ENCODE peak calls at places on chromosomes 6 and 20, in eight cellular contexts. One of them, this sample, is unnamed.

GRCh38 chr6:142846883-142847287 is 98.1 kb downstream of the HIVEP2 start:
- DNase-seq in MM.1S: peak
- DNase-seq in epithelial cell of esophagus: peak
- DNase-seq in lung: no peak
- DNase-seq in fibroblast of lung: peak
- DNase-seq in Caco-2: no peak
- DNase-seq in astrocyte of the cerebellum: peak
- DNase-seq in mammary epithelial cell: peak
- DNase-seq in this sample: peak

GRCh38 chr20:62363920-62364851 is 2.9 kb downstream of the LAMA5 start:
- DNase-seq in MM.1S: no peak
- DNase-seq in epithelial cell of esophagus: no peak
- DNase-seq in lung: no peak
- DNase-seq in fibroblast of lung: peak
- DNase-seq in Caco-2: peak
- DNase-seq in astrocyte of the cerebellum: no peak
- DNase-seq in mammary epithelial cell: no peak
- DNase-seq in this sample: no peak

GRCh38 chr6:129320892-129321291 is 389.1 kb downstream of the ARHGAP18 start:
- DNase-seq in MM.1S: no peak
- DNase-seq in epithelial cell of esophagus: no peak
- DNase-seq in lung: no peak
- DNase-seq in fibroblast of lung: no peak
- DNase-seq in Caco-2: no peak
- DNase-seq in astrocyte of the cerebellum: no peak
- DNase-seq in mammary epithelial cell: no peak
- DNase-seq in this sample: no peak

GRCh38 chr20:63737940-63738686 is 1.5 kb upstream of the SLC2A4RG start:
- DNase-seq in MM.1S: peak
- DNase-seq in epithelial cell of esophagus: no peak
- DNase-seq in lung: no peak
- DNase-seq in fibroblast of lung: no peak
- DNase-seq in Caco-2: peak
- DNase-seq in astrocyte of the cerebellum: no peak
- DNase-seq in mammary epithelial cell: no peak
- DNase-seq in this sample: no peak

GRCh38 chr6:104256547-104257144 is 603.1 kb downstream of the HACE1 start:
- DNase-seq in MM.1S: no peak
- DNase-seq in epithelial cell of esophagus: peak
- DNase-seq in lung: peak
- DNase-seq in fibroblast of lung: no peak
- DNase-seq in Caco-2: no peak
- DNase-seq in astrocyte of the cerebellum: no peak
- DNase-seq in mammary epithelial cell: no peak
- DNase-seq in this sample: no peak

GRCh38 chr20:31667315-31668285 is 29.9 kb downstream of the COX4I2 start:
- DNase-seq in MM.1S: no peak
- DNase-seq in epithelial cell of esophagus: no peak
- DNase-seq in lung: no peak
- DNase-seq in fibroblast of lung: no peak
- DNase-seq in Caco-2: no peak
- DNase-seq in astrocyte of the cerebellum: no peak
- DNase-seq in mammary epithelial cell: no peak
- DNase-seq in this sample: no peak

GRCh38 chr6:69584536-69584912 is 212.3 kb downstream of the LMBRD1 start:
- DNase-seq in MM.1S: no peak
- DNase-seq in epithelial cell of esophagus: no peak
- DNase-seq in lung: no peak
- DNase-seq in fibroblast of lung: peak
- DNase-seq in Caco-2: no peak
- DNase-seq in astrocyte of the cerebellum: no peak
- DNase-seq in mammary epithelial cell: no peak
- DNase-seq in this sample: no peak

GRCh38 chr6:17281497-17282481 is 628 bp downstream of the RBM24 start:
- DNase-seq in MM.1S: no peak
- DNase-seq in epithelial cell of esophagus: peak
- DNase-seq in lung: no peak
- DNase-seq in fibroblast of lung: peak
- DNase-seq in Caco-2: no peak
- DNase-seq in astrocyte of the cerebellum: no peak
- DNase-seq in mammary epithelial cell: no peak
- DNase-seq in this sample: no peak

GRCh38 chr20:38108438-38109024 is 56.5 kb downstream of the TGM2 start:
- DNase-seq in MM.1S: no peak
- DNase-seq in epithelial cell of esophagus: no peak
- DNase-seq in lung: no peak
- DNase-seq in fibroblast of lung: peak
- DNase-seq in Caco-2: no peak
- DNase-seq in astrocyte of the cerebellum: no peak
- DNase-seq in mammary epithelial cell: no peak
- DNase-seq in this sample: peak

GRCh38 chr6:137097057-137097456 is 52.3 kb upstream of the IL20RA start:
- DNase-seq in MM.1S: no peak
- DNase-seq in epithelial cell of esophagus: peak
- DNase-seq in lung: no peak
- DNase-seq in fibroblast of lung: no peak
- DNase-seq in Caco-2: no peak
- DNase-seq in astrocyte of the cerebellum: no peak
- DNase-seq in mammary epithelial cell: no peak
- DNase-seq in this sample: no peak

GRCh38 chr20:19737025-19737424 is 21.0 kb upstream of the RIN2 start:
- DNase-seq in MM.1S: no peak
- DNase-seq in epithelial cell of esophagus: peak
- DNase-seq in lung: no peak
- DNase-seq in fibroblast of lung: peak
- DNase-seq in Caco-2: peak
- DNase-seq in astrocyte of the cerebellum: no peak
- DNase-seq in mammary epithelial cell: peak
- DNase-seq in this sample: no peak

GRCh38 chr20:61590236-61590635 is 338.2 kb downstream of the CDH4 start:
- DNase-seq in MM.1S: no peak
- DNase-seq in epithelial cell of esophagus: no peak
- DNase-seq in lung: no peak
- DNase-seq in fibroblast of lung: no peak
- DNase-seq in Caco-2: no peak
- DNase-seq in astrocyte of the cerebellum: no peak
- DNase-seq in mammary epithelial cell: no peak
- DNase-seq in this sample: no peak

GRCh38 chr6:99810942-99811633 is 182.9 kb downstream of the MCHR2 start:
- DNase-seq in MM.1S: no peak
- DNase-seq in epithelial cell of esophagus: no peak
- DNase-seq in lung: no peak
- DNase-seq in fibroblast of lung: no peak
- DNase-seq in Caco-2: peak
- DNase-seq in astrocyte of the cerebellum: no peak
- DNase-seq in mammary epithelial cell: no peak
- DNase-seq in this sample: no peak

GRCh38 chr6:90898763-90899162 is 311.9 kb upstream of the MAP3K7 start:
- DNase-seq in MM.1S: no peak
- DNase-seq in epithelial cell of esophagus: no peak
- DNase-seq in lung: no peak
- DNase-seq in fibroblast of lung: no peak
- DNase-seq in Caco-2: no peak
- DNase-seq in astrocyte of the cerebellum: no peak
- DNase-seq in mammary epithelial cell: no peak
- DNase-seq in this sample: no peak

GRCh38 chr6:75930954-75931689 is 141.3 kb downstream of the IMPG1 start:
- DNase-seq in MM.1S: no peak
- DNase-seq in epithelial cell of esophagus: no peak
- DNase-seq in lung: no peak
- DNase-seq in fibroblast of lung: peak
- DNase-seq in Caco-2: no peak
- DNase-seq in astrocyte of the cerebellum: no peak
- DNase-seq in mammary epithelial cell: no peak
- DNase-seq in this sample: no peak

GRCh38 chr6:87501809-87502572 is 29.2 kb downstream of the SLC35A1 start:
- DNase-seq in MM.1S: no peak
- DNase-seq in epithelial cell of esophagus: peak
- DNase-seq in lung: no peak
- DNase-seq in fibroblast of lung: no peak
- DNase-seq in Caco-2: no peak
- DNase-seq in astrocyte of the cerebellum: no peak
- DNase-seq in mammary epithelial cell: no peak
- DNase-seq in this sample: no peak

DNA sequence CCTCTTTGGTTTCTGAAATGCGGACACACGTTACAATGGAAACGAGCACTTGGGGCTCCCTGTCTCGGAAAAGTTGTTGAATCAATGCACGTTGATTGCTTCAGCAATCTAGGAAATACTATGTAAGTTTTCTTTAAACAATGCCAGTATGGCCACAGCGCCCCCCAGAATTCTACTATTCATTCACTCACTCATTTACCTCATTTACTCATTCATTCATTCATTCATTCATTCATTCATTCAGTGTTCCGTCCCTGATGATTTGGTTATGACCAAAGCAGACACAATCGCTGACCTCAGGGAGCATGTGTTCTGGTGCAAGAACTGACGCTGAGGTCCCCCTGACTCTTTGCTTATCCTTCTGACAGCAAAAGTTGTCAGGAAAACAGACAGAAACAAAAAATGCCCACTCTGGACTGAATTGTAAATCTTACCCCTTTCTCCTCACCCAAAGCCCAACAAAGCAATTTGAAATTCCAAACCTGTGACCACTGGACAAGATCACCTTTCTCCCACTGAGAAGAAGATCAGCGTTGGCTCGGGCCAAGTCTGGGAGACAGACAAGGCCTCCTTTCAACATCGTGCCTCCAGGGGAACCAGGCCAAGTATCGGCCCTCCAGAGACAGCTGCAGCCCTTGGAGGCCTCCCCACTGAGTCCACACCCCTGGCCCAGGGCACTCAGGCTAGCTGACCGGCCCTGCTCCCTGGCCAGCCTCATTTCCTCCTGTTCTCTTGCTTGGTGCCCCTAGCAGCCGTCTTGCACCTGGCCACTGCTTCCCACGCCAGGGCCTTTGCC is 15.0 kb upstream of the PMEPA1 start:
- DNase-seq in MM.1S: no peak
- DNase-seq in epithelial cell of esophagus: no peak
- DNase-seq in lung: no peak
- DNase-seq in fibroblast of lung: no peak
- DNase-seq in Caco-2: no peak
- DNase-seq in astrocyte of the cerebellum: no peak
- DNase-seq in mammary epithelial cell: no peak
- DNase-seq in this sample: no peak
- H3K4me3 ChIP-seq in MM.1S: no peak
- H3K4me3 ChIP-seq in epithelial cell of esophagus: no peak
- H3K4me3 ChIP-seq in lung: no peak
- H3K4me3 ChIP-seq in fibroblast of lung: no peak
- H3K4me3 ChIP-seq in Caco-2: no peak
- H3K4me3 ChIP-seq in astrocyte of the cerebellum: no peak
- H3K4me3 ChIP-seq in mammary epithelial cell: no peak
- H3K4me3 ChIP-seq in this sample: no peak

GRCh38 chr6:139891471-139891870 is 517.0 kb upstream of the CITED2 start:
- DNase-seq in MM.1S: no peak
- DNase-seq in epithelial cell of esophagus: peak
- DNase-seq in lung: no peak
- DNase-seq in fibroblast of lung: peak
- DNase-seq in Caco-2: no peak
- DNase-seq in astrocyte of the cerebellum: no peak
- DNase-seq in mammary epithelial cell: no peak
- DNase-seq in this sample: no peak

GRCh38 chr6:139894271-139894670 is 519.8 kb upstream of the CITED2 start:
- DNase-seq in MM.1S: no peak
- DNase-seq in epithelial cell of esophagus: no peak
- DNase-seq in lung: no peak
- DNase-seq in fibroblast of lung: no peak
- DNase-seq in Caco-2: no peak
- DNase-seq in astrocyte of the cerebellum: no peak
- DNase-seq in mammary epithelial cell: no peak
- DNase-seq in this sample: no peak

GRCh38 chr6:139895205-139895793 is 520.9 kb upstream of the CITED2 start:
- DNase-seq in MM.1S: no peak
- DNase-seq in epithelial cell of esophagus: no peak
- DNase-seq in lung: no peak
- DNase-seq in fibroblast of lung: no peak
- DNase-seq in Caco-2: no peak
- DNase-seq in astrocyte of the cerebellum: no peak
- DNase-seq in mammary epithelial cell: no peak
- DNase-seq in this sample: no peak
- TF ChIP-seq CTCF in MM.1S: peak
- TF ChIP-seq CTCF in epithelial cell of esophagus: no peak
- TF ChIP-seq CTCF in lung: no peak
- TF ChIP-seq CTCF in fibroblast of lung: no peak
- TF ChIP-seq CTCF in Caco-2: peak
- TF ChIP-seq CTCF in astrocyte of the cerebellum: no peak
- TF ChIP-seq CTCF in mammary epithelial cell: peak
- TF ChIP-seq CTCF in this sample: no peak

DNA sequence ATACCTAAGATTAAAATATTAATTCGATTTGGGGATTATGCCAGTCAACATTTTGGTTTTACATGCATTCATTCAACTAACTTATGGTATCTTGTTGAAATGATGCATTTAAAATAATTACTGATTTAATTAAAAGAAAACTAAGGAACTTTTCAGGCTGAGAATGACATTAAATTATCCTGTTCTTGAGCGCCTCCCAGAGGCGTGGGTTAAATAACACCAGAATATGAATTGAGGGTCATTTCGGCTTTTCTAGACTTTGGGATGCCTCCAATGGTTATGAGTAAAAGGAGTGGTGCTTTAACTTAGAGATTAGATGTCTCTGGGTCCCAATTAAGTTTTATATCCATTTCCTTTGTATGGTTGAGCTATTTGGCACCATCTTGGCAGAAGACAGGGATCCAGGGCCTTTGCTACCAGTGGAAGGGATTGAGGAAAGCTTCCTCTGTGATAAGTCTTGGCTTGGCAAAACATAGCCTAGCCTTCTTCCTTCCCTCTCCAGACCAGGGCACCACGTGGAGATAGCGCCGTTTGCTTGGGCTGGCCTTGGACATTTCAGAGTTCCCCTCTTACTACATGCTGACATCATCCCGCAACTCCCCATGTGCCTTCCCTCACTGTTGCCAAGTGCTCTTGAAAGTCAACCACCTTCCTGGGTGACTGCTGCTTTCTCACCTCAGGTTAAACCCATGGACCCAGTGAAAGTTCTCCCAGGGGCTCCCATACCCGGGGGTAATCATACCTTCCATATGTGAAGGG is 28.7 kb downstream of the GNAS start:
- DNase-seq in MM.1S: no peak
- DNase-seq in epithelial cell of esophagus: no peak
- DNase-seq in lung: no peak
- DNase-seq in fibroblast of lung: no peak
- DNase-seq in Caco-2: no peak
- DNase-seq in astrocyte of the cerebellum: no peak
- DNase-seq in mammary epithelial cell: no peak
- DNase-seq in this sample: no peak
- H3K4me3 ChIP-seq in MM.1S: no peak
- H3K4me3 ChIP-seq in epithelial cell of esophagus: no peak
- H3K4me3 ChIP-seq in lung: no peak
- H3K4me3 ChIP-seq in fibroblast of lung: no peak
- H3K4me3 ChIP-seq in Caco-2: no peak
- H3K4me3 ChIP-seq in astrocyte of the cerebellum: no peak
- H3K4me3 ChIP-seq in mammary epithelial cell: no peak
- H3K4me3 ChIP-seq in this sample: no peak

DNA sequence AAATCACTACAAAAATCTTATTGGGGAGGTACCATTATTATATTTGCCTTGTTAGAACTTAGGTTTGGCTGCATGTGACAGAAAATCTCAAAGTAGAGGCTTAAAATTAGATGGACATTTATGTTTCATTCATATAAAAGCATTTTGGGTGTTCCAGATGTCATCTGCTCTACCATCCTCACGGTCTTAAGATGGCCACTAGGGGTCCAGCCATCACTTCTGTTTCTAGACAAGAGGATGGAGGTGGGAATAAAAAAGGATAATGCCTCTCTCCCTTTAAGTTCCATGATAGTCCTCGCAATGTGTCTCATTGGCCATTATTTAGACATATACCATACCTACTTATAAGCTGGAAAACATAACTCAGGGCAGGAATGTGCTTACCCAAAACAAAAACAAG is 929.5 kb downstream of the KIF16B start:
- DNase-seq in MM.1S: no peak
- DNase-seq in epithelial cell of esophagus: peak
- DNase-seq in lung: no peak
- DNase-seq in fibroblast of lung: no peak
- DNase-seq in Caco-2: peak
- DNase-seq in astrocyte of the cerebellum: no peak
- DNase-seq in mammary epithelial cell: no peak
- DNase-seq in this sample: no peak
- TF ChIP-seq CTCF in MM.1S: peak
- TF ChIP-seq CTCF in epithelial cell of esophagus: peak
- TF ChIP-seq CTCF in lung: no peak
- TF ChIP-seq CTCF in fibroblast of lung: peak
- TF ChIP-seq CTCF in Caco-2: peak
- TF ChIP-seq CTCF in astrocyte of the cerebellum: peak
- TF ChIP-seq CTCF in mammary epithelial cell: peak
- TF ChIP-seq CTCF in this sample: peak